ENCODE peak calls at places on chromosomes 6 and 20, in six cellular contexts. U is upper lobe of left lung, M is transverse colon, R is Calu3, K is Peyer's patch, Z is AG09319. F is an unnamed sample.

GRCh38 chr6:118551063-118551672 is 3.1 kb downstream of the PLN start:
- DNase-seq in U (no peak), M (no peak), R (peak), K (no peak), Z (peak), F (no peak)

GRCh38 chr6:150516199-150516598 is 83.5 kb upstream of the PLEKHG1 start:
- DNase-seq in U (no peak), M (no peak), R (no peak), K (no peak), Z (no peak), F (no peak)

GRCh38 chr20:44035924-44036323 is 121.3 kb downstream of the TOX2 start:
- DNase-seq in U (no peak), M (no peak), R (no peak), K (peak), Z (no peak), F (no peak)

GRCh38 chr6:144559865-144560603 is 274.9 kb downstream of the UTRN start:
- DNase-seq in U (no peak), M (no peak), R (peak), K (no peak), Z (no peak), F (no peak)

GRCh38 chr20:34904202-34904621 is 27.8 kb downstream of the ACSS2 start:
- DNase-seq in U (no peak), M (no peak), R (no peak), K (no peak), Z (no peak), F (no peak)

GRCh38 chr6:73028124-73028766 is 197.1 kb downstream of the KHDC1L start:
- DNase-seq in U (no peak), M (no peak), R (no peak), K (no peak), Z (no peak), F (no peak)

GRCh38 chr20:45049904-45050471 is 50.9 kb downstream of the KCNS1 start:
- DNase-seq in U (no peak), M (no peak), R (no peak), K (no peak), Z (no peak), F (no peak)

GRCh38 chr20:36644032-36644712 is 1.8 kb downstream of the SLA2 start:
- DNase-seq in U (peak), M (peak), R (no peak), K (no peak), Z (no peak), F (no peak)

GRCh38 chr20:38581013-38581412 is at the start of gene ADIG:
- DNase-seq in U (no peak), M (no peak), R (no peak), K (no peak), Z (no peak), F (no peak)

GRCh38 chr20:48845721-48846306 is 18.0 kb upstream of the PREX1 start:
- DNase-seq in U (no peak), M (no peak), R (no peak), K (no peak), Z (no peak), F (no peak)

GRCh38 chr6:14944593-14944992 is 301.3 kb upstream of the JARID2 start:
- DNase-seq in U (no peak), M (no peak), R (no peak), K (no peak), Z (no peak), F (no peak)

GRCh38 chr20:51347871-51348270 is 194.6 kb downstream of the NFATC2 start:
- DNase-seq in U (no peak), M (no peak), R (no peak), K (no peak), Z (no peak), F (no peak)

GRCh38 chr6:26432622-26433021 is 7.7 kb upstream of the BTN3A3 start:
- DNase-seq in U (no peak), M (no peak), R (no peak), K (no peak), Z (no peak), F (no peak)

GRCh38 chr20:2693286-2693995 is 861 bp downstream of the EBF4 start:
- DNase-seq in U (no peak), M (peak), R (peak), K (no peak), Z (no peak), F (peak)

GRCh38 chr20:61749406-61750075 is 316.1 kb downstream of the TAF4 start:
- DNase-seq in U (no peak), M (no peak), R (no peak), K (peak), Z (no peak), F (no peak)

GRCh38 chr20:1863296-1863695 is 31.9 kb upstream of the SIRPA start:
- DNase-seq in U (no peak), M (no peak), R (no peak), K (no peak), Z (no peak), F (no peak)

GRCh38 chr6:134123666-134124208 is 71.3 kb upstream of the SLC2A12 start:
- DNase-seq in U (no peak), M (no peak), R (peak), K (no peak), Z (peak), F (no peak)

GRCh38 chr6:18323935-18324707 is 59.8 kb upstream of the DEK start:
- DNase-seq in U (no peak), M (no peak), R (peak), K (no peak), Z (no peak), F (no peak)

GRCh38 chr6:45801471-45802289 is 214.0 kb downstream of the CLIC5 start:
- DNase-seq in U (no peak), M (no peak), R (no peak), K (no peak), Z (no peak), F (no peak)

GRCh38 chr6:144248470-144249301 is 36.4 kb upstream of the UTRN start:
- DNase-seq in U (no peak), M (no peak), R (no peak), K (no peak), Z (peak), F (no peak)

GRCh38 chr20:44690781-44691423 is 24.3 kb upstream of the CCN5 start:
- DNase-seq in U (no peak), M (no peak), R (no peak), K (no peak), Z (no peak), F (no peak)

GRCh38 chr6:142744836-142745235 is 200.1 kb downstream of the HIVEP2 start:
- DNase-seq in U (no peak), M (no peak), R (no peak), K (no peak), Z (no peak), F (no peak)

GRCh38 chr20:32761831-32762753 is at the start of gene DNMT3B:
- DNase-seq in U (peak), M (peak), R (peak), K (peak), Z (no peak), F (peak)

GRCh38 chr6:118500130-118501015 is 47.7 kb upstream of the PLN start:
- DNase-seq in U (no peak), M (no peak), R (no peak), K (no peak), Z (no peak), F (no peak)

DNA sequence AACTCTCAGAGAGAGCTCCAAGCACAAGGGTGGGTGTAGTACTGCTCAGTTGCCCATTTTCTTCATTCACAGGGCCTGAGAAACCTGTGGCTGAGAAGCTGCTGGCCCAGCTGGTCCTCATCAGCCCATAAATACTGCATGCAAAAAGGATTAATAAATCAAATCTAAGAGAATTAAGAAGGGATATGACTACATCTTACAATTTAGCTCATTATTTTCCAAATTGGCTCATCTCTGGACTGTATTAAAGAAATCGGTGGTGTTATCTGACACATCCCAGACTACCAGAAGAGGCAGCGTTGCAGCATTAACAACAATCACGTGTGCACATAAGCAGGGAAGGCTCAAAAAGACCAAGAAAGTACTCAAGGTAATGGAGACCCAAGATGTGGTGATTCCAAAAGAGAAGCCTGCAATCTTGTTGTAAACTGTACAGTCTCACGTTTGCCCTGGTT is 90.7 kb downstream of the CD24 start:
- DNase-seq in U (no peak), M (no peak), R (no peak), K (no peak), Z (no peak), F (no peak)
- TF ChIP-seq CTCF in U (no peak), M (no peak), R (no peak), K (no peak), Z (no peak), F (no peak)

GRCh38 chr20:53677447-53678314 is 84.0 kb upstream of the ZNF217 start:
- DNase-seq in U (peak), M (peak), R (peak), K (no peak), Z (no peak), F (no peak)

GRCh38 chr20:53678990-53679596 is 85.5 kb upstream of the ZNF217 start:
- DNase-seq in U (no peak), M (no peak), R (no peak), K (no peak), Z (no peak), F (no peak)

GRCh38 chr20:53679597-53680309 is 86.1 kb upstream of the ZNF217 start:
- DNase-seq in U (no peak), M (no peak), R (no peak), K (no peak), Z (no peak), F (no peak)

GRCh38 chr20:53676987-53677386 is 83.3 kb upstream of the ZNF217 start:
- DNase-seq in U (no peak), M (no peak), R (no peak), K (no peak), Z (no peak), F (no peak)

DNA sequence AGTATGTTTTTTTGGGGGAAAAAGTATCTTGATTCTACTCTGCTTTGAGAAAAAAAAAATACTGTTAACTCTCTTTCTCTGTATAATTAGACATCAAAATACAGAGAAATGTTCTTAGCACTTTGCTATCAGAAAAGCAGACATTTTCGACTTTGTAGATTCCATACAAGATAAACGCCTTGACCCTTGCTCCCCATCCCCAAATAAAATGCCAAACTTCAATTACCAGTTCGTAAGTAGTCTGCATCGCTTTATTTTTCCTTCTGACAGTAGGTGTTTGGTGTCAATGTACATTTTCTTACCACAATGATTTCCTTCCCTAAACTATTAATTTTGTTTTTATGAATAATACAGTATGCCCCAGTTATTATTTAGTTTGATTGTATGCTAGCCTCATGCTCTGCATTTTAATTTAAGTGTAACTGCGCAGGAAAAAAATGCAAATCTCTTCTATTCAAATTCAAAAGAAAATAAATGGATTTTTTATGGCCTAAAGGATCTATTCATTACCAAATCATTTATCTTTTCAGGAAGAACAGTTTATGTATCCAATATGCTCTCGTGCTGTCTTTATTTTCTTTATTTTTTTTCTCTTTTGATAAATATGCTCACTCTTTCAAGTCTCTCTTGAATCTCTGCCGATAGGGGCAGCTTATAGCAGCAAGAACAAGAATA is 84.8 kb upstream of the ZNF217 start:
- DNase-seq in U (no peak), M (no peak), R (no peak), K (no peak), Z (no peak), F (no peak)
- TF ChIP-seq CTCF in U (no peak), M (no peak), R (no peak), K (no peak), Z (peak), F (no peak)

GRCh38 chr6:36978687-36979086 is 7.3 kb downstream of the MTCH1 start:
- DNase-seq in U (no peak), M (no peak), R (no peak), K (no peak), Z (no peak), F (no peak)

GRCh38 chr6:36980129-36980528 is 5.9 kb downstream of the MTCH1 start:
- DNase-seq in U (no peak), M (no peak), R (no peak), K (no peak), Z (no peak), F (no peak)

GRCh38 chr6:36979343-36979742 is 6.7 kb downstream of the MTCH1 start:
- DNase-seq in U (peak), M (peak), R (no peak), K (no peak), Z (peak), F (no peak)

GRCh38 chr6:36983538-36983937 is 2.5 kb downstream of the MTCH1 start:
- DNase-seq in U (no peak), M (no peak), R (no peak), K (no peak), Z (no peak), F (no peak)

DNA sequence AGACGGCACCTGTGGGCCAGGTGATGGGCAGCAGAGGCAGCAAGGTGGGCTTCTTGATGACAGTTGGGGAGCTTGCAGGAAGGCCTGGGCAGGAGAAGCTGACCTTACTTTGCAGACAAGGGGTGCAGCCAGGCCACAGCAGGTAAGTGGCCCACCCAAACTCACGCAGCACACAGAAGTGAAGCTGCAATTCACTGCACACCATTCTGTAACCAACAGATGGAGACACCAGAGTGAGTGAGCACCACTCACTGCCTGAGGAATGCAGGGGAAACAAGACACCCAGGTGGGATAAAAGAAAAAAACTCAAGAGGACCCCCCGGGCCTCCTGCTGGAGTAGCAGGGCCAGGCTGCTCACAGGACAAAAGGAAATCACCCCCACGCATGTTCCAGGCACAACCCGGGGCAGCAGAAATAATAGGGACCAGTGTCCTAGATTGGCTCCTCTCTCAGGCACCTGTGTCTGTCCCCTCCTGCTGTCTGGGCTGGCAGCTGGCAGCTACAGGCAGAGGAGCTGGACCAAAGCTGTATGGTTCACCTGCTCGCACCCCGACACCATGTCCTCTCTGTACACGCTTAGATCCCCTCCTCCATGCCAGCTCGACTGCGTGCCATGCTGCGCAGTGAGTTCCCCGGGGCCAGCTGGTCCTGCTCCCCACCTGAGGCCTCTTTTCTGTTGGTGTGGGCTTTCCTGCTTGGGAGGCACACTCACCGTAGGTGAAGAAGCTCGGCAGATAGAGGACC is 4.9 kb downstream of the MTCH1 start:
- DNase-seq in U (no peak), M (no peak), R (no peak), K (no peak), Z (no peak), F (no peak)
- TF ChIP-seq CTCF in U (no peak), M (no peak), R (no peak), K (no peak), Z (no peak), F (no peak)

GRCh38 chr6:94052754-94053153 is 633.4 kb upstream of the EPHA7 start:
- DNase-seq in U (no peak), M (no peak), R (no peak), K (no peak), Z (no peak), F (no peak)
- TF ChIP-seq CTCF in U (no peak), M (peak), R (no peak), K (peak), Z (no peak), F (no peak)

DNA sequence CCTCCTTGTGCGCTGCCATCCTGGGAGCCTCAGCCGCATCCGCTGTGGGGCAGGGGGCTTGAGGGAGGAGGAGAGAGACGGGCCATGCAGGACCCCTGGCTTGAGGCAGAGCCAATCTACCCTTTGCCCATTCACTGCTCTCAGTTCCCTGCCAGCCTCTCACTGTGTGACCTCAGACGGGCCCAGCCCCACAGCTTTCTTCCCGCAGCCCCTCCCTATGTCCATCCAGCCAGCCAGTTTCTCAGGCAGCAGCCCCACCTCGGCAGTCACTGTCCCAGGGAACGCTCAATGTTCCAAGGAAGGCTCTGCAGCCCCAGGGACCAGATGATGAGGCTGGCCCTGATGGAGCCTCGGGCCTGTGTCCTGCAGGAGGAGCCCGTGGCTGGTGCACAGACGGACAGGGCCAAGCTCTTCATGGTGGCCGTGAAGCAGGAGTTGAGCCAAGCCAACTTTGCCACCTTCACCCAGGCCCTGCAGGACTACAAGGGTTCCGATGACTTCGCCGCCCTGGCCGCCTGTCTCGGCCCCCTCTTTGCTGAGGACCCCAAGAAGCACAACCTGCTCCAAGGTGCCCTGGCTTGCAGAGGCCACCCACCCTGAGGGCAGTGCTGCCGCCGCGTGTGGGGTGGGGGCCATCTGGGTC is 3.9 kb upstream of the TNFRSF6B start:
- DNase-seq in U (no peak), M (no peak), R (peak), K (peak), Z (no peak), F (no peak)
- TF ChIP-seq CTCF in U (no peak), M (no peak), R (no peak), K (peak), Z (no peak), F (no peak)

GRCh38 chr6:162907876-162908481 is 180.2 kb downstream of the PACRG start:
- DNase-seq in U (no peak), M (no peak), R (no peak), K (no peak), Z (peak), F (no peak)
- TF ChIP-seq CTCF in U (no peak), M (peak), R (no peak), K (peak), Z (peak), F (no peak)

DNA sequence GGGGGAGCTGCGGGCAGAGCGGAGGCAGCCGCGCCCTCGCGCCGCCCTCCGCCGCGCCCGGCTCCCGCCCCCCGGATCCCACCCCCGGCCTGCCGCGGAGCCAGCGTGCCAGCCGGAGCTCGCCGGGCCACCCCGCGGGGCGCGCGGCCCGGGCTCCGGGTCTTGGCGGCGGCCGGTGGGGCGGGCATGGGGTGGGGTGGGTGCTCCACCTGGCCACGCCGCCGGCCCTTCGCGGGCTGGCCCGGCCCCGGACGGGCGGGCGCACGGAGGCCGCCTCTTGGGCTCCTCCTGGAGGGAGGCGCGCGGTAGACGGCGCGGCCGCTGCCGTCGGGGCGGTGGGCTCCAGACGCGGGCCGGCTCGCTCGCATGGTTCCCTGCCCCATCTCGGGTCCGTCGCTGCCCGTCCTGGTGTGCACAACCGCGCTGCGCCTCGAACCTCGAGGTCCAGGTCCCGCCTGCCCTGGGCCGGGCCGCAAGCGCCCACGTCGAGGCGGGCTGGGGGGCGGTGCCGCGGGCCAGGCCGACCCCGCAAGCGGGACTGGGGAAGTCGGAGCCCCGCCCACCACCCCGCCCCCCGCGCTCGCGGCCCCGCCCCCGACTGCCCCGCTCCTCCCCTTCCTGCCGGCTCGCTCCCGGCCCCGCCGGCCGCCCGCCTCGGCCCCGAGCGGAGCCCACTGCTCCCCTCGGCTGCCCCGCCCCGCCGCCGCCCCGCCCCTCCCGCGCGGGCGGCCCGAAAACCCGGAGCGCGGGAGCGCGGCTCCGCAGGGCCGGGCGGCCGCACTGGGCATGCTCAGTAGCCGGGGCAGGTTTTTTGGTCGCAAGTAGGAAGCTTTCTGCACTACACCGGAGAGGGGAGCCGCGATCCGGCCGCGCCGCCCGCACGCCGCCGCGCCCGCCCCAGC is at the start of gene CDYL:
- DNase-seq in U (peak), M (peak), R (peak), K (peak), Z (peak), F (peak)
- TF ChIP-seq CTCF in U (peak), M (peak), R (no peak), K (peak), Z (no peak), F (no peak)